ENCODE peak calls at places on chromosomes 2 and 18, in six cellular contexts. W, R, G, S, Q and X are unnamed samples.

GRCh38 chr2:118865106-118865505 is 17.7 kb upstream of the EN1 start:
- DNase-seq in Q (peak), W (no peak), S (peak), G (no peak), R (no peak), X (no peak)

GRCh38 chr2:45435316-45435715 is 175.8 kb downstream of the SRBD1 start:
- DNase-seq in S (peak), W (no peak), Q (no peak), R (no peak), G (no peak), X (no peak)

GRCh38 chr2:175097297-175097696 is 70.7 kb downstream of the ATF2 start:
- DNase-seq in Q (no peak), S (no peak), G (no peak), R (no peak), W (no peak), X (no peak)

GRCh38 chr18:64019922-64020756 is 50.3 kb downstream of the SERPINB8 start:
- DNase-seq in R (no peak), W (no peak), S (no peak), Q (no peak), G (no peak), X (no peak)

GRCh38 chr2:101125374-101125773 is 25.8 kb downstream of the TBC1D8 start:
- DNase-seq in W (no peak), S (no peak), Q (no peak), R (no peak), G (no peak), X (no peak)

GRCh38 chr2:37857485-37858196 is 67.4 kb upstream of the RMDN2 start:
- DNase-seq in Q (no peak), R (no peak), G (no peak), S (no peak), W (no peak), X (no peak)

GRCh38 chr2:120110507-120110906 is 97.6 kb downstream of the EPB41L5 start:
- DNase-seq in G (no peak), Q (no peak), R (no peak), W (no peak), S (no peak), X (no peak)

GRCh38 chr2:149090706-149091105 is 52.2 kb downstream of the LYPD6B start:
- DNase-seq in R (no peak), W (no peak), G (no peak), Q (no peak), S (no peak), X (no peak)

GRCh38 chr2:191625016-191625415 is 52.9 kb upstream of the NABP1 start:
- DNase-seq in Q (no peak), R (no peak), G (no peak), W (no peak), S (no peak), X (no peak)

GRCh38 chr2:212893216-212893615 is 258.2 kb downstream of the IKZF2 start:
- DNase-seq in Q (peak), S (no peak), R (no peak), G (no peak), W (no peak), X (no peak)

GRCh38 chr2:144943986-144944385 is 424.1 kb upstream of the ZEB2 start:
- DNase-seq in R (no peak), G (no peak), Q (no peak), S (no peak), W (no peak), X (no peak)

GRCh38 chr2:9668686-9669338 is 38.0 kb upstream of the YWHAQ start:
- DNase-seq in G (no peak), R (no peak), Q (no peak), W (no peak), S (no peak), X (no peak)

GRCh38 chr18:46013484-46014189 is 46.5 kb upstream of the EPG5 start:
- DNase-seq in W (no peak), G (no peak), Q (no peak), S (no peak), R (no peak), X (no peak)

GRCh38 chr2:96146881-96147592 is 1.8 kb upstream of the DUSP2 start:
- DNase-seq in R (no peak), Q (no peak), G (peak), W (no peak), S (peak), X (no peak)

GRCh38 chr2:165149439-165149838 is 54.4 kb downstream of the SCN3A start:
- DNase-seq in G (no peak), Q (no peak), W (no peak), R (no peak), S (no peak), X (no peak)

GRCh38 chr2:118665784-118666529 is 181.5 kb downstream of the EN1 start:
- DNase-seq in G (no peak), W (no peak), R (no peak), Q (no peak), S (no peak), X (no peak)

GRCh38 chr2:144937899-144938298 is 418.0 kb upstream of the ZEB2 start:
- DNase-seq in W (no peak), Q (no peak), G (no peak), S (no peak), R (no peak), X (no peak)

GRCh38 chr2:108612514-108613183 is 78.4 kb downstream of the LIMS1 start:
- DNase-seq in Q (no peak), R (no peak), G (peak), S (no peak), W (no peak), X (no peak)

GRCh38 chr2:235105821-235106359 is 154.1 kb downstream of the SH3BP4 start:
- DNase-seq in R (no peak), Q (no peak), G (no peak), S (no peak), W (no peak), X (no peak)

GRCh38 chr2:230472619-230473018 is 56.6 kb downstream of the SP100 start:
- DNase-seq in S (no peak), W (no peak), G (peak), R (no peak), Q (no peak), X (no peak)

GRCh38 chr2:33275689-33276444 is 200.6 kb upstream of the RASGRP3 start:
- DNase-seq in Q (no peak), W (peak), R (peak), G (no peak), S (peak), X (peak)

GRCh38 chr2:215032153-215032552 is 106.3 kb downstream of the ABCA12 start:
- DNase-seq in G (no peak), W (no peak), Q (no peak), R (no peak), S (no peak), X (no peak)

GRCh38 chr18:58668211-58668610 is 3.1 kb upstream of the MALT1 start:
- DNase-seq in S (no peak), Q (no peak), R (no peak), G (no peak), W (no peak), X (no peak)

GRCh38 chr18:73945130-73945792 is 202.4 kb downstream of the FBXO15 start:
- DNase-seq in Q (no peak), G (no peak), R (no peak), S (no peak), W (no peak), X (no peak)

GRCh38 chr2:160715428-160715827 is 221.8 kb upstream of the RBMS1 start:
- DNase-seq in R (no peak), W (no peak), G (no peak), S (no peak), Q (no peak), X (no peak)

GRCh38 chr2:17199741-17200140 is 318.5 kb downstream of the RAD51AP2 start:
- DNase-seq in G (no peak), W (no peak), R (no peak), S (no peak), Q (no peak), X (no peak)

GRCh38 chr2:20666364-20667150 is at the start of gene GDF7:
- DNase-seq in Q (no peak), G (no peak), W (no peak), R (no peak), S (peak), X (peak)